ENCODE peak calls at places on chromosomes 13 and 19, in six cellular contexts. One of them, this sample, is unnamed.
A peak's percentile ranks its signal among the peaks of the same experiment; 100 is the strongest.

GRCh38 chr19:43078311-43078710 is 4.2 kb downstream of the PSG2 start:
- DNase-seq in HCT116: no peak
- DNase-seq in spleen: no peak
- DNase-seq in H1: no peak
- DNase-seq in breast epithelium: no peak
- DNase-seq in GM12878: no peak
- DNase-seq in this sample: no peak

GRCh38 chr13:30829788-30830637 is 76.1 kb upstream of the MEDAG start:
- DNase-seq in HCT116: no peak
- DNase-seq in spleen: no peak
- DNase-seq in H1: no peak
- DNase-seq in breast epithelium: no peak
- DNase-seq in GM12878: no peak
- DNase-seq in this sample: no peak

GRCh38 chr13:75760182-75760981 is 124.3 kb downstream of the LMO7 start:
- DNase-seq in HCT116: peak; percentile 37
- DNase-seq in spleen: no peak
- DNase-seq in H1: no peak
- DNase-seq in breast epithelium: no peak
- DNase-seq in GM12878: no peak
- DNase-seq in this sample: peak; percentile 65

GRCh38 chr19:6501740-6502648 is at the start of gene TUBB4A:
- DNase-seq in HCT116: no peak
- DNase-seq in spleen: peak; percentile 86
- DNase-seq in H1: peak; percentile 75
- DNase-seq in breast epithelium: no peak
- DNase-seq in GM12878: no peak
- DNase-seq in this sample: no peak

GRCh38 chr19:39915848-39916215 is 18.6 kb downstream of the FCGBP start:
- DNase-seq in HCT116: no peak
- DNase-seq in spleen: no peak
- DNase-seq in H1: no peak
- DNase-seq in breast epithelium: no peak
- DNase-seq in GM12878: no peak
- DNase-seq in this sample: no peak

GRCh38 chr19:49551531-49551930 is 23.7 kb downstream of the RCN3 start:
- DNase-seq in HCT116: no peak
- DNase-seq in spleen: no peak
- DNase-seq in H1: no peak
- DNase-seq in breast epithelium: no peak
- DNase-seq in GM12878: no peak
- DNase-seq in this sample: no peak

GRCh38 chr13:45954861-45955595 is 97.5 kb downstream of the ZC3H13 start:
- DNase-seq in HCT116: no peak
- DNase-seq in spleen: no peak
- DNase-seq in H1: no peak
- DNase-seq in breast epithelium: no peak
- DNase-seq in GM12878: no peak
- DNase-seq in this sample: no peak

GRCh38 chr19:7618366-7618765 is 11.0 kb downstream of the XAB2 start:
- DNase-seq in HCT116: no peak
- DNase-seq in spleen: no peak
- DNase-seq in H1: no peak
- DNase-seq in breast epithelium: peak; percentile 71
- DNase-seq in GM12878: no peak
- DNase-seq in this sample: peak; percentile 61

GRCh38 chr13:75934889-75935288 is 298.8 kb downstream of the LMO7 start:
- DNase-seq in HCT116: no peak
- DNase-seq in spleen: no peak
- DNase-seq in H1: no peak
- DNase-seq in breast epithelium: no peak
- DNase-seq in GM12878: no peak
- DNase-seq in this sample: no peak

GRCh38 chr13:109781384-109782065 is 4.9 kb downstream of the IRS2 start:
- DNase-seq in HCT116: no peak
- DNase-seq in spleen: no peak
- DNase-seq in H1: no peak
- DNase-seq in breast epithelium: no peak
- DNase-seq in GM12878: no peak
- DNase-seq in this sample: no peak

GRCh38 chr13:30831515-30831914 is 74.6 kb upstream of the MEDAG start:
- DNase-seq in HCT116: no peak
- DNase-seq in spleen: no peak
- DNase-seq in H1: no peak
- DNase-seq in breast epithelium: no peak
- DNase-seq in GM12878: no peak
- DNase-seq in this sample: no peak

GRCh38 chr19:42291437-42291815 is 10.5 kb upstream of the PRR19 start:
- DNase-seq in HCT116: no peak
- DNase-seq in spleen: peak; percentile 79
- DNase-seq in H1: no peak
- DNase-seq in breast epithelium: no peak
- DNase-seq in GM12878: no peak
- DNase-seq in this sample: no peak

GRCh38 chr19:33819875-33820781 is 23.5 kb downstream of the KCTD15 start:
- DNase-seq in HCT116: no peak
- DNase-seq in spleen: peak; percentile 95
- DNase-seq in H1: peak; percentile 89
- DNase-seq in breast epithelium: no peak
- DNase-seq in GM12878: no peak
- DNase-seq in this sample: peak; percentile 89
- H3K4me3 ChIP-seq in HCT116: peak overlapping the region; percentile 63
- H3K4me3 ChIP-seq in spleen: peak overlapping the region; percentile 20
- H3K4me3 ChIP-seq in H1: peak overlapping the region; percentile 71
- H3K4me3 ChIP-seq in breast epithelium: peak overlapping the region; percentile 19
- H3K4me3 ChIP-seq in GM12878: no peak overlapping the region
- H3K4me3 ChIP-seq in this sample: peak overlapping the region; percentile 4

GRCh38 chr13:40272776-40273139 is 393.7 kb downstream of the FOXO1 start:
- DNase-seq in HCT116: no peak
- DNase-seq in spleen: no peak
- DNase-seq in H1: no peak
- DNase-seq in breast epithelium: no peak
- DNase-seq in GM12878: no peak
- DNase-seq in this sample: no peak

GRCh38 chr13:40271511-40271910 is 394.9 kb downstream of the FOXO1 start:
- DNase-seq in HCT116: no peak
- DNase-seq in spleen: no peak
- DNase-seq in H1: no peak
- DNase-seq in breast epithelium: no peak
- DNase-seq in GM12878: no peak
- DNase-seq in this sample: no peak

GRCh38 chr13:40275155-40275554 is 391.3 kb downstream of the FOXO1 start:
- DNase-seq in HCT116: no peak
- DNase-seq in spleen: no peak
- DNase-seq in H1: no peak
- DNase-seq in breast epithelium: no peak
- DNase-seq in GM12878: no peak
- DNase-seq in this sample: no peak

GRCh38 chr13:40273173-40274000 is 393.1 kb downstream of the FOXO1 start:
- DNase-seq in HCT116: no peak
- DNase-seq in spleen: no peak
- DNase-seq in H1: no peak
- DNase-seq in breast epithelium: no peak
- DNase-seq in GM12878: no peak
- DNase-seq in this sample: no peak

GRCh38 chr13:40271931-40272775 is 394.3 kb downstream of the FOXO1 start:
- DNase-seq in HCT116: no peak
- DNase-seq in spleen: no peak
- DNase-seq in H1: no peak
- DNase-seq in breast epithelium: peak; percentile 64
- DNase-seq in GM12878: no peak
- DNase-seq in this sample: peak; percentile 62
- TF ChIP-seq POLR2AphosphoS5 in HCT116: no peak
- TF ChIP-seq POLR2AphosphoS5 in spleen: no peak
- TF ChIP-seq POLR2AphosphoS5 in H1: no peak
- TF ChIP-seq POLR2AphosphoS5 in breast epithelium: peak; percentile 69
- TF ChIP-seq POLR2AphosphoS5 in GM12878: no peak
- TF ChIP-seq POLR2AphosphoS5 in this sample: peak; percentile 38

GRCh38 chr13:112450567-112451240 is 74.5 kb downstream of the SPACA7 start:
- DNase-seq in HCT116: no peak
- DNase-seq in spleen: peak; percentile 32
- DNase-seq in H1: peak; percentile 27
- DNase-seq in breast epithelium: no peak
- DNase-seq in GM12878: no peak
- DNase-seq in this sample: no peak
- H3K27me3 ChIP-seq in HCT116: no peaks in the 10 kb centered on the region
- H3K27me3 ChIP-seq in spleen: no peaks in the 10 kb centered on the region
- H3K27me3 ChIP-seq in H1: no peaks in the 10 kb centered on the region
- H3K27me3 ChIP-seq in breast epithelium: no peaks in the 10 kb centered on the region
- H3K27me3 ChIP-seq in GM12878: no peaks in the 10 kb centered on the region
- H3K27me3 ChIP-seq in this sample: no peaks in the 10 kb centered on the region

GRCh38 chr19:19366691-19367396 is 38.6 kb upstream of the GATAD2A start:
- DNase-seq in HCT116: peak; percentile 95
- DNase-seq in spleen: peak; percentile 93
- DNase-seq in H1: peak; percentile 85
- DNase-seq in breast epithelium: peak; percentile 77
- DNase-seq in GM12878: no peak
- DNase-seq in this sample: peak; percentile 62

GRCh38 chr19:19371056-19371455 is 34.4 kb upstream of the GATAD2A start:
- DNase-seq in HCT116: peak; percentile 69
- DNase-seq in spleen: no peak
- DNase-seq in H1: no peak
- DNase-seq in breast epithelium: no peak
- DNase-seq in GM12878: no peak
- DNase-seq in this sample: no peak

GRCh38 chr19:19368087-19368486 is 37.4 kb upstream of the GATAD2A start:
- DNase-seq in HCT116: no peak
- DNase-seq in spleen: no peak
- DNase-seq in H1: no peak
- DNase-seq in breast epithelium: no peak
- DNase-seq in GM12878: no peak
- DNase-seq in this sample: no peak

DNA sequence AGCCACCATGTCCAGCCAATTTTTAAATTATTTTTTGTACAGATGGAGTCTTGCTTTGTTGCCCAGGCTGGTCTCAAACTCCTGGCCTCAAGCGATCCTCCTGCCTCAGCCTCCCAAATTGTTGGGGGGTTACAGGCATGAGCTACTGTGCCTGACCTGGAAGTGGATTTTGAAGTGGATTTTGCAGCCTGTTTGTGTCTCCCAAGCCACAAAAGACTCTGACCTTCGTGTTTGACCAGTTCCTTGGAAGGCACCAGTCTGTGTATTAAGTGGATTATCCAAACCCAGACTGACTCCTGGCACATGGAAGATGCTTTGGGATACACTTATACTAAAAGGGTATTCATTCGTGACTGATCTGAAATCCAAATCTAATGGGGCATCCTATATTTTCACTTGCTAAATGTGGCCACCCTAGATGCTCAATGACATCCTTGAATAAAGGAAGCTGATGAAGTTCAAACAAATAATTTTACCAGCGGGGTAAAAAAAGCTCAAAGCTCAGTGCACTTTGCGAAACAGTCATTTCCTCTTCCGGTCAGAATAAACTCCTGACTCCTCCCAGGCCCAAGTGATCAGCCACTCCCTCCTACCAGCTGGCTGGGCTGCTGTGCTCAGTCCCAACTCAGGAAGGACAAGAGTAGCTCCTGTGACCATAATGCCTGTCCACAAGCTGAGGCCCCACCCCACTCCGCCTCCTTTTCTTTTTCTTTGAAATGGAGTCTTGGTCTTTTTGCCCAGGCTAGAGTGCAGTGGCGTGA is 32.6 kb upstream of the GATAD2A start:
- DNase-seq in HCT116: peak; percentile 50
- DNase-seq in spleen: peak; percentile 90
- DNase-seq in H1: no peak
- DNase-seq in breast epithelium: no peak
- DNase-seq in GM12878: no peak
- DNase-seq in this sample: no peak
- H3K4me3 ChIP-seq in HCT116: no peak overlapping the region
- H3K4me3 ChIP-seq in spleen: no peak overlapping the region
- H3K4me3 ChIP-seq in H1: no peak overlapping the region
- H3K4me3 ChIP-seq in breast epithelium: no peak overlapping the region
- H3K4me3 ChIP-seq in GM12878: no peak overlapping the region
- H3K4me3 ChIP-seq in this sample: no peak overlapping the region

This sample was measured in prostate gland.